ENCODE peak calls at places on chromosome 1, in four cellular contexts. S is body of pancreas, X is A549, C is thyroid gland. I is an unnamed sample.
A peak's percentile ranks its signal among the peaks of the same experiment; 100 is the strongest.

GRCh38 chr1:23216771-23217420 is 406 bp downstream of the HTR1D start:
- DNase-seq in S (peak; percentile 34), C (peak; percentile 17), X (no peak), I (no peak)

GRCh38 chr1:6906783-6907182 is 121.5 kb downstream of the CAMTA1 start:
- DNase-seq in S (no peak), X (no peak), C (no peak), I (no peak)

GRCh38 chr1:172656576-172656975 is 2.3 kb upstream of the FASLG start:
- DNase-seq in S (no peak), X (no peak), C (no peak), I (no peak)

GRCh38 chr1:45375104-45376090 is 35.2 kb upstream of the MUTYH start:
- DNase-seq in C (no peak), S (peak; percentile 12), X (no peak), I (no peak)

GRCh38 chr1:34125721-34126380 is 39.2 kb downstream of the CSMD2 start:
- DNase-seq in S (no peak), X (no peak), C (no peak), I (no peak)

GRCh38 chr1:7528386-7529031 is 242.6 kb upstream of the VAMP3 start:
- DNase-seq in C (no peak), S (no peak), X (no peak), I (no peak)

GRCh38 chr1:206590025-206590834 is 22.0 kb downstream of the EIF2D start:
- DNase-seq in C (no peak), S (no peak), X (no peak), I (no peak)

GRCh38 chr1:71080178-71080781 is 555 bp downstream of the ZRANB2 start:
- DNase-seq in X (peak; percentile 9), C (peak; percentile 6), S (peak; percentile 30), I (no peak)

GRCh38 chr1:214332950-214333798 is 52.2 kb downstream of the SMYD2 start:
- DNase-seq in X (peak; percentile 39), S (peak; percentile 61), C (peak; percentile 73), I (peak; percentile 71)

GRCh38 chr1:47474278-47475193 is 36.7 kb downstream of the FOXD2 start:
- DNase-seq in C (no peak), S (no peak), X (peak; percentile 41), I (no peak)

GRCh38 chr1:46442317-46443161 is 47.1 kb upstream of the DMBX1 start:
- DNase-seq in S (peak; percentile 84), C (peak; percentile 81), X (peak; percentile 87), I (peak; percentile 85)

GRCh38 chr1:42122408-42122807 is 30.8 kb upstream of the GUCA2B start:
- DNase-seq in S (no peak), X (no peak), C (no peak), I (no peak)

GRCh38 chr1:110065841-110066240 is 4.6 kb downstream of the ALX3 start:
- DNase-seq in X (no peak), C (no peak), S (no peak), I (no peak)

GRCh38 chr1:89932598-89933364 is 62.1 kb upstream of the ZNF326 start:
- DNase-seq in S (no peak), C (no peak), X (no peak), I (no peak)

GRCh38 chr1:243882276-243882675 is 32.2 kb upstream of the AKT3 start:
- DNase-seq in X (peak; percentile 33), C (no peak), S (no peak), I (no peak)

GRCh38 chr1:40722622-40723021 is 31.1 kb downstream of the NFYC start:
- DNase-seq in X (no peak), S (no peak), C (no peak), I (no peak)

GRCh38 chr1:16612332-16613172 is 812 bp downstream of the NBPF1 start:
- DNase-seq in C (peak; percentile 47), X (peak; percentile 62), S (peak; percentile 72), I (peak; percentile 98)

GRCh38 chr1:54984126-54984842 is 3.9 kb downstream of the TMEM61 start:
- DNase-seq in X (no peak), S (no peak), C (no peak), I (no peak)

GRCh38 chr1:192067360-192067759 is 90.9 kb upstream of the RGS18 start:
- DNase-seq in S (no peak), X (no peak), C (no peak), I (no peak)

GRCh38 chr1:208216062-208216461 is 28.1 kb downstream of the PLXNA2 start:
- DNase-seq in X (no peak), C (no peak), S (no peak), I (no peak)

GRCh38 chr1:3330771-3331245 is 123.7 kb upstream of the ARHGEF16 start:
- DNase-seq in X (no peak), S (no peak), C (no peak), I (no peak)

GRCh38 chr1:183039985-183040447 is 16.8 kb downstream of the LAMC1 start:
- DNase-seq in C (no peak), S (no peak), X (no peak), I (no peak)

GRCh38 chr1:94926365-94926914 is 470 bp downstream of the CNN3 start:
- DNase-seq in C (peak; percentile 58), S (peak; percentile 65), X (peak; percentile 45), I (no peak)

GRCh38 chr1:236518343-236518742 is 5.4 kb upstream of the LGALS8 start:
- DNase-seq in S (no peak), X (no peak), C (no peak), I (no peak)
- H3K4me1 ChIP-seq in S (peaks cover 43% of the 10 kb centered on the region), X (peaks cover 38% of the 10 kb centered on the region), C (peaks cover 8% of the 10 kb centered on the region), I (no peaks in the 10 kb centered on the region)

DNA sequence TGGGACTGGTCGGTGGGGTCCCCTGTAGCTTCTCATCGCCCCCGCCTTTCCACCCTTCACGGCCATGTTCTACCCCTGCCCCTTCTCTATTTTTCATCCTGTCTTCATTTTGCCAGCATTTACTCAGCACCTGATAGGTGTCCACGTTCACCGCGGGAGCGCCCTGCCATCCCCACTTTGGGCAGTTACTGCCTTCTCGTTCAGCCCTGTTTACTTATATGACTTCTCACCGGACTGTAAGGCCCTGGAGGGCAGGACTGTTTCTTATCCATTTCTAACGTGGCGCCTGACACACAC is 380 bp downstream of the MFN2 start:
- DNase-seq in S (no peak), C (no peak), X (no peak), I (no peak)
- H3K4me1 ChIP-seq in S (peaks cover 27% of the 10 kb centered on the region), C (peaks cover 24% of the 10 kb centered on the region), X (peaks cover 20% of the 10 kb centered on the region), I (no peaks in the 10 kb centered on the region)

GRCh38 chr1:181104042-181104789 is 15.7 kb downstream of the IER5 start:
- DNase-seq in S (no peak), X (peak; percentile 59), C (no peak), I (no peak)
- H3K4me1 ChIP-seq in S (peaks cover 44% of the 10 kb centered on the region), X (peaks cover 89% of the 10 kb centered on the region), C (peaks cover 17% of the 10 kb centered on the region), I (peaks cover 62% of the 10 kb centered on the region)

GRCh38 chr1:28965271-28965870 is 51.0 kb downstream of the EPB41 start:
- DNase-seq in X (no peak), S (no peak), C (no peak), I (no peak)

GRCh38 chr1:28971980-28972771 is 57.8 kb downstream of the EPB41 start:
- DNase-seq in X (peak; percentile 68), C (peak; percentile 42), S (no peak), I (no peak)

DNA sequence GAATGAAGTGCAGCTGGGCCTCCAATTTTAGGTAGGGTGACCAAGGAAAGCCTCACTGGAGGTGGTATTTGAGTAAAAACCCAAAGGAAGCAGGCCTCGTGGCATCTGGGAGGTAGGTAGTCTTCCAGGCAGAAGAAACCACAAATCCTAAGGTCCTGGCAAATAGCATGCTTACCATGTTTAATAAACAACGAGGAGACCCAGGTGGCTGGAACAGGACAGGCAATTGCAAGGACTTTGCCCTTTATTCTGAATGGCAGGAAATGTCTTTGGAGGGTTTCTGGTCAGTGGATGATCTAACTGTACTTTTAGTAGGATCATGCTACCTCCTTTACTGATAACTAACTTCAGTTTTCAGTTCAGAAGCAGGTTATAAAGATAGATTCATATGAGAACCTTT is 52.2 kb downstream of the EPB41 start:
- DNase-seq in S (no peak), X (peak; percentile 22), C (no peak), I (no peak)
- H3K4me1 ChIP-seq in S (peaks cover 6% of the 10 kb centered on the region), X (peaks cover 21% of the 10 kb centered on the region), C (no peaks in the 10 kb centered on the region), I (no peaks in the 10 kb centered on the region)

GRCh38 chr1:198495635-198496034 is 44.8 kb downstream of the ATP6V1G3 start:
- DNase-seq in S (no peak), X (no peak), C (no peak), I (no peak)
- H3K4me1 ChIP-seq in S (no peaks in the 10 kb centered on the region), X (peaks cover 28% of the 10 kb centered on the region), C (no peaks in the 10 kb centered on the region), I (no peaks in the 10 kb centered on the region)

DNA sequence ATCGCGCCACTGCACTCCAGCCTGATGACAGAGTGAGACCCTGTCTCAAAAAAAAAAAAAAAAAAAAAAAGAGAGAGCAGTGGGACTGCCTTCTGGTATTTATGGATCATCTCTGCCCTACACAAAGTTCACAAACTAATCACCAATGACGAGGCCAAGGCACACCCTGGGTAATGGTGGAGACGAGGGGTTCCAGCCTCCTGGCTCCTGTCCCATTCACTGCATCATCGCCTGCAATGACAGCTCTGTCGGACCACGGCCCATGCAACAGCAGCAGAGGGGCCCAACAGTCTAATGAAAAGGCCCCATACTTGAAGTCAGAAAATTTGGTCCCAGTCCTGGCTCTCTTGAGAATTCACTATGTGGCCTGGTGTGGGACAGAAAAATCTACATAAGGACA is 2.9 kb upstream of the BTG2 start:
- DNase-seq in S (no peak), C (no peak), X (no peak), I (no peak)
- H3K4me1 ChIP-seq in S (peaks cover 31% of the 10 kb centered on the region), C (peaks cover 14% of the 10 kb centered on the region), X (peaks cover 18% of the 10 kb centered on the region), I (no peaks in the 10 kb centered on the region)

DNA sequence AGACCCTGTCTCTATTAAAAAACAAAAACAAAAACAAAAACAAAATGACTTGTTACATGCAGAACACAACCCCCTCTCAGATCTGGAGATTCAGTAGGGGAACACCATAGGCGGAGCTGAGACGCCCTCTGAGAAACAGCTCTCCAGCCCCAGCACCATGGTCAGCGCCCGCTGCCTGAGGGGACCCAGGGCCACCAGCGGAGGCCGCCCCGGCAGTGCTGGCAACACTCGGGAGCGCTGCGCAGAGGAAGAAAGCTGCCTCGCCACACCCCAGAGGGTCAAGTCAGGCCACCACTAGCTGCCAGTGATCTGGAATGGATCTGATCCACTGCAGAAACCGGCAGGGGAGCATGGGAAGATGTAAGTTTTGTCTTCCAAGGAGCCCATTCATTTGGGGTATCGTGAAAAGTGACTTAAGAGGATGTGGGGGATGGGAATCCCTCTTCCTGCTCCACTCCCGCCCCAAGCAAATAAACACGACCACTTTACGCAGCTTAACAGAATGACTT is 3.1 kb downstream of the ACTA1 start:
- DNase-seq in X (no peak), C (peak; percentile 66), S (peak; percentile 59), I (no peak)
- H3K4me1 ChIP-seq in X (no peaks in the 10 kb centered on the region), C (peaks cover 23% of the 10 kb centered on the region), S (peaks cover 21% of the 10 kb centered on the region), I (peaks cover 40% of the 10 kb centered on the region)

GRCh38 chr1:81703352-81703735 is 97.4 kb upstream of the ADGRL2 start:
- DNase-seq in X (peak; percentile 26), S (no peak), C (no peak), I (no peak)

GRCh38 chr1:81703736-81704463 is 96.8 kb upstream of the ADGRL2 start:
- DNase-seq in C (no peak), S (no peak), X (peak; percentile 31), I (no peak)

GRCh38 chr1:81701071-81701470 is 99.7 kb upstream of the ADGRL2 start:
- DNase-seq in C (no peak), X (no peak), S (no peak), I (no peak)

GRCh38 chr1:81702079-81702715 is 98.5 kb upstream of the ADGRL2 start:
- DNase-seq in S (no peak), C (no peak), X (no peak), I (no peak)

DNA sequence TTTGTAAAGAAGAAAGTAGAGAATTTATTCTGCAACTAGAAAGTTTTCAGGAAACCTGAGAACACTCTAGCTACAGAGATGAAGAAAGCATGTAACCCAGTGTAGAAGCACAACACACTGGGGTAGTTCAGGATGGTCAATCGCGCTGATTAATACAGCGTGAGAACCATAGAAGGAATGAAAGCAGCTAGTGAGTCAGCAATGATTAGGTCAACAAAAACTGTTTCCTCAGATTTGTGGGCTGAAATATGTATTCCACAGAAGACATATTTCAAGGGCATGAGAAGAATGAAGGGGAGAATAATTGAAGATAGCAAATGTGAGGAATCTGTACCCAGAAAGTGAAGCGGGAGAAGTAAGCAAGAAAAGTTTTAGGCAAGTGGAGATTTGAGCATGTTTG is 97.8 kb upstream of the ADGRL2 start:
- DNase-seq in C (no peak), X (peak; percentile 67), S (no peak), I (no peak)
- H3K4me1 ChIP-seq in C (peaks cover 9% of the 10 kb centered on the region), X (peaks cover 44% of the 10 kb centered on the region), S (peaks cover 13% of the 10 kb centered on the region), I (no peaks in the 10 kb centered on the region)

I was measured in right atrium auricular region.